ENCODE peak calls at places on chromosomes 4 and X, in nine cellular contexts. S is CD4-positive, alpha-beta memory T cell; H is heart right ventricle; B is mesendoderm; X is stomach; R is GM23338; N is mesenchymal stem cell; W is psoas muscle; A is A673. M is an unnamed sample.

GRCh38 chrX:150364347-150365050 is 1.4 kb downstream of the MAMLD1 start:
- DNase-seq in S (peak; percentile 32), H (peak; percentile 17), B (peak; percentile 14), X (no peak), R (peak; percentile 8), N (peak; percentile 38), W (no peak), A (peak; percentile 30), M (no peak)

GRCh38 chr4:183249854-183250253 is 70.2 kb downstream of the CLDN22 start:
- DNase-seq in S (no peak), H (no peak), B (peak; percentile 58), X (no peak), R (peak; percentile 60), N (peak; percentile 59), W (no peak), A (peak; percentile 62), M (no peak)

GRCh38 chr4:1488357-1488756 is 82.1 kb upstream of the NKX1-1 start:
- DNase-seq in S (no peak), H (no peak), B (no peak), X (no peak), R (no peak), N (no peak), W (peak; percentile 41), A (no peak), M (no peak)

GRCh38 chr4:154998773-154999172 is 209.7 kb upstream of the NPY2R start:
- DNase-seq in S (no peak), H (no peak), B (no peak), X (no peak), R (no peak), N (no peak), W (no peak), A (no peak), M (no peak)

GRCh38 chrX:17805120-17805519 is 56.0 kb downstream of the RAI2 start:
- DNase-seq in S (no peak), H (no peak), B (peak; percentile 69), X (no peak), R (peak; percentile 52), N (no peak), W (no peak), A (peak; percentile 9), M (no peak)

GRCh38 chrX:134622056-134622812 is 36.0 kb downstream of the PLAC1 start:
- DNase-seq in S (no peak), H (peak; percentile 5), B (peak; percentile 84), X (no peak), R (peak; percentile 47), N (peak; percentile 87), W (no peak), A (peak; percentile 79), M (no peak)

GRCh38 chrX:38458071-38458470 is 103.3 kb upstream of the TSPAN7 start:
- DNase-seq in S (no peak), H (no peak), B (peak; percentile 33), X (no peak), R (peak; percentile 6), N (no peak), W (no peak), A (peak; percentile 6), M (no peak)

GRCh38 chr4:76659103-76659490 is 224.1 kb downstream of the SHROOM3 start:
- DNase-seq in S (no peak), H (no peak), B (no peak), X (no peak), R (no peak), N (no peak), W (no peak), A (no peak), M (no peak)

GRCh38 chrX:11787564-11787963 is 29.5 kb downstream of the MSL3 start:
- DNase-seq in S (peak; percentile 62), H (peak; percentile 52), B (peak; percentile 93), X (peak; percentile 40), R (peak; percentile 89), N (peak; percentile 26), W (peak; percentile 77), A (peak; percentile 72), M (peak; percentile 28)

GRCh38 chr4:152310223-152310622 is 225.7 kb downstream of the FBXW7 start:
- DNase-seq in S (no peak), H (no peak), B (peak; percentile 85), X (no peak), R (peak; percentile 37), N (peak; percentile 95), W (no peak), A (no peak), M (no peak)

GRCh38 chr4:32858971-32859370 is 2138.8 kb downstream of the PCDH7 start:
- DNase-seq in S (no peak), H (no peak), B (no peak), X (no peak), R (no peak), N (peak; percentile 64), W (no peak), A (peak; percentile 7), M (no peak)

GRCh38 chr4:98510757-98511517 is 147.5 kb downstream of the TSPAN5 start:
- DNase-seq in S (no peak), H (no peak), B (no peak), X (no peak), R (no peak), N (peak; percentile 72), W (no peak), A (peak; percentile 12), M (no peak)

GRCh38 chr4:57148831-57149230 is 38.6 kb upstream of the IGFBP7 start:
- DNase-seq in S (no peak), H (no peak), B (no peak), X (no peak), R (no peak), N (peak; percentile 89), W (no peak), A (no peak), M (no peak)

GRCh38 chr4:140296335-140296753 is 77.1 kb upstream of the SCOC start:
- DNase-seq in S (no peak), H (peak; percentile 39), B (peak; percentile 36), X (peak; percentile 29), R (no peak), N (peak; percentile 91), W (peak; percentile 71), A (peak; percentile 48), M (peak; percentile 76)

GRCh38 chrX:119155416-119156035 is 27.9 kb upstream of the KIAA1210 start:
- DNase-seq in S (no peak), H (no peak), B (no peak), X (no peak), R (no peak), N (peak; percentile 1), W (no peak), A (peak; percentile 15), M (no peak)

GRCh38 chr4:78720994-78721677 is 55.0 kb upstream of the BMP2K start:
- DNase-seq in S (no peak), H (peak; percentile 35), B (no peak), X (no peak), R (no peak), N (no peak), W (no peak), A (no peak), M (no peak)

GRCh38 chr4:81836716-81837115 is 365.0 kb upstream of the RASGEF1B start:
- DNase-seq in S (no peak), H (no peak), B (no peak), X (no peak), R (no peak), N (no peak), W (no peak), A (no peak), M (no peak)

GRCh38 chr4:158821228-158822009 is 52.6 kb downstream of the FNIP2 start:
- DNase-seq in S (no peak), H (no peak), B (no peak), X (no peak), R (no peak), N (peak; percentile 50), W (no peak), A (no peak), M (no peak)
- H3K4me1 ChIP-seq in S (peaks cover 33% of the 10 kb centered on the region), H (peaks cover 68% of the 10 kb centered on the region), B (peaks cover 15% of the 10 kb centered on the region), X (peaks cover 71% of the 10 kb centered on the region), R (peaks cover 3% of the 10 kb centered on the region), N (peaks cover 11% of the 10 kb centered on the region), W (peaks cover 72% of the 10 kb centered on the region), A (no peaks in the 10 kb centered on the region), M (peaks cover 65% of the 10 kb centered on the region)

GRCh38 chr4:153465583-153465921 is 608 bp upstream of the TMEM131L start:
- DNase-seq in S (peak; percentile 55), H (peak; percentile 63), B (peak; percentile 66), X (peak; percentile 41), R (peak; percentile 63), N (peak; percentile 62), W (peak; percentile 72), A (peak; percentile 57), M (peak; percentile 45)

GRCh38 chr4:153467154-153467896 is 1.2 kb downstream of the TMEM131L start:
- DNase-seq in S (peak; percentile 80), H (peak; percentile 40), B (peak; percentile 71), X (peak; percentile 84), R (peak; percentile 83), N (peak; percentile 19), W (peak; percentile 75), A (peak; percentile 20), M (peak; percentile 78)

GRCh38 chr4:153465922-153466636 is at the start of gene TMEM131L:
- DNase-seq in S (peak; percentile 73), H (peak; percentile 60), B (peak; percentile 91), X (peak; percentile 72), R (peak; percentile 82), N (peak; percentile 71), W (peak; percentile 85), A (peak; percentile 85), M (peak; percentile 61)

GRCh38 chr4:153467897-153468262 is 1.7 kb downstream of the TMEM131L start:
- DNase-seq in S (peak; percentile 66), H (no peak), B (no peak), X (no peak), R (no peak), N (peak; percentile 20), W (no peak), A (no peak), M (no peak)

DNA sequence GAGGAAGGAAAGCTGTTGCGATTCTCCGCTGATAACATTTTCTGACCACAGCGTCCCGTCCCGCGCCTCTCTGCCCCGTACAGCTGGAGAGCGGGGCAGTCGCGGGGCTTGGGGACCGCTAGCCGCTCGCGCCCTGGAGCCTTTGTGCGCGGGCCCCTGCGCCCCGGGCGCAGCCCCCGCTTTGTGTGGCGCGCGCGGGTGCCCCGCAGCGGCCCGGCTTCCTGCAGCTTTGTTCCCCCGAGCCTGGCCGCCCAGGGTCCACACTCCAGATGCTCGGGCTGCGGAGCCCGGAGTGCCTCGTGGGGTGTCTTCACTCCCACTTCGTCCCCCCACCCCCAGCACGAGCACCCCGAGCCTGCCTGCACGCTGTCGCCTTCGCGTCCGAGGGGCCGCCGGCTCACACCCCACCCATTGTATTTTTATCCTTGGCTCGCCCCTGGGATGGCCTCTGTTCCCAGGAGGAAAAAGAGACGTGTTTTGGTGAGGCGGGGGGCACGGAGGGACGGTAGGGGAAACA is 535 bp downstream of the TMEM131L start:
- DNase-seq in S (peak; percentile 50), H (peak; percentile 21), B (no peak), X (no peak), R (peak; percentile 19), N (no peak), W (peak; percentile 54), A (no peak), M (no peak)
- H3K4me1 ChIP-seq in S (peaks cover 41% of the 10 kb centered on the region), H (peaks cover 27% of the 10 kb centered on the region), B (peaks cover 4% of the 10 kb centered on the region), X (peaks cover 19% of the 10 kb centered on the region), R (peaks cover 31% of the 10 kb centered on the region), N (peaks cover 16% of the 10 kb centered on the region), W (peaks cover 63% of the 10 kb centered on the region), A (peaks cover 34% of the 10 kb centered on the region), M (peaks cover 60% of the 10 kb centered on the region)

GRCh38 chr4:83214079-83214478 is 70.5 kb downstream of the COQ2 start:
- DNase-seq in S (no peak), H (no peak), B (no peak), X (no peak), R (no peak), N (no peak), W (no peak), A (no peak), M (no peak)
- H3K4me1 ChIP-seq in S (peaks cover 96% of the 10 kb centered on the region), H (no peaks in the 10 kb centered on the region), B (peaks cover 13% of the 10 kb centered on the region), X (peaks cover 8% of the 10 kb centered on the region), R (peaks cover 8% of the 10 kb centered on the region), N (no peaks in the 10 kb centered on the region), W (no peaks in the 10 kb centered on the region), A (no peaks in the 10 kb centered on the region), M (no peaks in the 10 kb centered on the region)

GRCh38 chr4:72374156-72374555 is 194.9 kb downstream of the ADAMTS3 start:
- DNase-seq in S (no peak), H (no peak), B (no peak), X (no peak), R (no peak), N (no peak), W (no peak), A (no peak), M (no peak)
- H3K4me1 ChIP-seq in S (no peaks in the 10 kb centered on the region), H (no peaks in the 10 kb centered on the region), B (no peaks in the 10 kb centered on the region), X (no peaks in the 10 kb centered on the region), R (no peaks in the 10 kb centered on the region), N (peaks cover 3% of the 10 kb centered on the region), W (peaks cover 5% of the 10 kb centered on the region), A (no peaks in the 10 kb centered on the region), M (peaks cover 7% of the 10 kb centered on the region)

M was measured in gastrocnemius medialis.